ENCODE peak calls at places on chromosomes 13 and 19, in ten cellular contexts. F is left ventricle myocardium inferior, G is psoas muscle, O is lung, P is ovary, I is small intestine, Y is epithelial cell of esophagus, V is stomach, K is left lung, M is heart left ventricle. S is an unnamed sample.

GRCh38 chr13:51605698-51606097 is 21.4 kb downstream of the WDFY2 start:
- DNase-seq in F (no peak), G (no peak), O (no peak), P (no peak), I (no peak), Y (no peak), V (no peak), K (no peak), M (no peak), S (no peak)

GRCh38 chr13:73018336-73018735 is 40.5 kb upstream of the KLF5 start:
- DNase-seq in F (no peak), G (no peak), O (no peak), P (no peak), I (no peak), Y (no peak), V (no peak), K (no peak), M (no peak), S (no peak)

GRCh38 chr19:2668188-2668763 is 34.2 kb downstream of the GNG7 start:
- DNase-seq in F (no peak), G (no peak), O (no peak), P (no peak), I (no peak), Y (no peak), V (no peak), K (no peak), M (no peak), S (no peak)

GRCh38 chr19:49704888-49705642 is 14.1 kb downstream of the CPT1C start:
- DNase-seq in F (no peak), G (no peak), O (no peak), P (no peak), I (no peak), Y (no peak), V (no peak), K (no peak), M (no peak), S (no peak)

GRCh38 chr19:46624958-46625661 is at the start of gene PTGIR:
- DNase-seq in F (peak; percentile 81), G (peak; percentile 86), O (peak; percentile 55), P (no peak), I (no peak), Y (peak; percentile 39), V (no peak), K (no peak), M (peak; percentile 81), S (peak; percentile 92)

GRCh38 chr13:44416297-44416696 is 42.7 kb downstream of the SERP2 start:
- DNase-seq in F (no peak), G (no peak), O (no peak), P (no peak), I (no peak), Y (no peak), V (no peak), K (no peak), M (no peak), S (no peak)

GRCh38 chr19:55210120-55210493 is 806 bp upstream of the PTPRH start:
- DNase-seq in F (no peak), G (no peak), O (no peak), P (no peak), I (peak; percentile 71), Y (peak; percentile 95), V (peak; percentile 48), K (no peak), M (no peak), S (no peak)

GRCh38 chr19:44924243-44924725 is 9.9 kb downstream of the APOC1 start:
- DNase-seq in F (no peak), G (no peak), O (no peak), P (no peak), I (no peak), Y (no peak), V (no peak), K (no peak), M (no peak), S (no peak)

GRCh38 chr13:51000576-51001260 is 91.1 kb downstream of the RNASEH2B start:
- DNase-seq in F (peak; percentile 54), G (peak; percentile 69), O (no peak), P (peak; percentile 30), I (no peak), Y (peak; percentile 96), V (no peak), K (no peak), M (peak; percentile 17), S (peak; percentile 79)

GRCh38 chr19:39987167-39987566 is 9.7 kb upstream of the ZNF546 start:
- DNase-seq in F (no peak), G (no peak), O (no peak), P (no peak), I (no peak), Y (no peak), V (no peak), K (no peak), M (no peak), S (no peak)

GRCh38 chr19:48121909-48122371 is 11.3 kb upstream of the PLA2G4C start:
- DNase-seq in F (no peak), G (no peak), O (no peak), P (no peak), I (no peak), Y (peak; percentile 86), V (no peak), K (no peak), M (no peak), S (no peak)

DNA sequence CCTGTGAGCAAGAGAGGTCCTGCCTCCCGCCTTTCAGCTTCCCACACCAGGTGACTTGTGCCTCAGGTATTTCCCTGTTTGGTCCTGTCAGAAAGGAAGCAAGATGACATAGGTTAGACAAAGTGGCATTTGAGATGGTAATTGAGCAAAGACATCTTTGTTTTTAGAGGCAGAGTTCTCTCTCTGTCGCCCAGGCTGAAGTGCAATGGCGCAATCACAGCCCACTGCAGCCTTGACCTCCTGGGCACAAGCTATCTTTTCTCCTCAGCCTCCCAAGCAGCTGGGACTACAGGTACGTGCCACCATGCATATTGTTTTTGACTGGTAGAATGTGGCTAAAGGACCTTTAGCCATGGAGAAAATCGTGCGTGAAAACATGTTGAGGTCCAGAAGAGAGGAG is 339.1 kb downstream of the FGF9 start:
- DNase-seq in F (no peak), G (no peak), O (no peak), P (no peak), I (no peak), Y (no peak), V (no peak), K (no peak), M (no peak), S (no peak)
- H3K4me3 ChIP-seq in F (no peak overlapping the region), G (no peak overlapping the region), O (no peak overlapping the region), P (no peak overlapping the region), I (no peak overlapping the region), Y (no peak overlapping the region), V (no peak overlapping the region), K (no peak overlapping the region), M (no peak overlapping the region), S (no peak overlapping the region)

GRCh38 chr19:1235625-1236538 is 1.9 kb downstream of the CBARP start:
- DNase-seq in F (no peak), G (no peak), O (no peak), P (no peak), I (no peak), Y (peak; percentile 46), V (no peak), K (no peak), M (no peak), S (no peak)

GRCh38 chr19:1237027-1237659 is 662 bp downstream of the CBARP start:
- DNase-seq in F (no peak), G (no peak), O (no peak), P (peak; percentile 73), I (no peak), Y (no peak), V (no peak), K (no peak), M (no peak), S (no peak)

GRCh38 chr19:1234670-1235380 is 3.0 kb downstream of the CBARP start:
- DNase-seq in F (no peak), G (no peak), O (no peak), P (no peak), I (no peak), Y (no peak), V (no peak), K (no peak), M (no peak), S (no peak)

GRCh38 chr19:1237754-1238372 is at the start of gene CBARP:
- DNase-seq in F (peak; percentile 44), G (peak; percentile 51), O (no peak), P (peak; percentile 82), I (no peak), Y (no peak), V (no peak), K (no peak), M (no peak), S (no peak)

GRCh38 chr19:1236566-1236965 is 1.2 kb downstream of the CBARP start:
- DNase-seq in F (no peak), G (no peak), O (no peak), P (no peak), I (no peak), Y (no peak), V (no peak), K (no peak), M (no peak), S (no peak)
- H3K4me3 ChIP-seq in F (peak overlapping the region; percentile 73), G (peak overlapping the region; percentile 68), O (no peak overlapping the region), P (peak overlapping the region; percentile 37), I (peak overlapping the region; percentile 60), Y (peak overlapping the region; percentile 55), V (peak overlapping the region; percentile 66), K (peak overlapping the region; percentile 46), M (peak overlapping the region; percentile 59), S (peak overlapping the region; percentile 44)

GRCh38 chr19:480016-480855 is 16.1 kb upstream of the MADCAM1 start:
- DNase-seq in F (peak; percentile 88), G (peak; percentile 84), O (peak; percentile 80), P (peak; percentile 58), I (peak; percentile 82), Y (no peak), V (peak; percentile 85), K (peak; percentile 86), M (peak; percentile 84), S (peak; percentile 87)
- H3K4me3 ChIP-seq in F (peak overlapping the region; percentile 52), G (peak overlapping the region; percentile 55), O (no peak overlapping the region), P (no peak overlapping the region), I (no peak overlapping the region), Y (no peak overlapping the region), V (peak overlapping the region; percentile 15), K (no peak overlapping the region), M (peak overlapping the region; percentile 34), S (peak overlapping the region; percentile 18)

GRCh38 chr13:110470272-110471009 is 91.1 kb downstream of the RAB20 start:
- DNase-seq in F (no peak), G (no peak), O (no peak), P (no peak), I (no peak), Y (no peak), V (no peak), K (no peak), M (no peak), S (no peak)

GRCh38 chr13:110471833-110472162 is 89.7 kb downstream of the RAB20 start:
- DNase-seq in F (peak; percentile 49), G (peak; percentile 37), O (peak; percentile 50), P (no peak), I (no peak), Y (no peak), V (peak; percentile 35), K (no peak), M (peak; percentile 72), S (peak; percentile 67)

GRCh38 chr13:110472904-110473563 is 88.5 kb downstream of the RAB20 start:
- DNase-seq in F (no peak), G (no peak), O (no peak), P (no peak), I (no peak), Y (no peak), V (no peak), K (peak; percentile 71), M (no peak), S (no peak)

GRCh38 chr13:110469597-110469996 is 91.9 kb downstream of the RAB20 start:
- DNase-seq in F (no peak), G (no peak), O (no peak), P (no peak), I (no peak), Y (no peak), V (no peak), K (no peak), M (no peak), S (no peak)

GRCh38 chr13:110471156-110471832 is 90.2 kb downstream of the RAB20 start:
- DNase-seq in F (no peak), G (no peak), O (no peak), P (no peak), I (no peak), Y (no peak), V (no peak), K (no peak), M (no peak), S (no peak)
- H3K4me3 ChIP-seq in F (no peak overlapping the region), G (no peak overlapping the region), O (no peak overlapping the region), P (no peak overlapping the region), I (no peak overlapping the region), Y (no peak overlapping the region), V (no peak overlapping the region), K (no peak overlapping the region), M (no peak overlapping the region), S (no peak overlapping the region)